ENCODE peak calls at places on chromosomes 5 and 9, in seven cellular contexts. K is right lobe of liver, H is cardiac muscle cell, I is heart left ventricle, A is psoas muscle, C is heart right ventricle, D is bronchial epithelial cell. G is an unnamed sample.

GRCh38 chr5:14249258-14250093 is 106.3 kb downstream of the TRIO start:
- DNase-seq in K (no peak), H (no peak), I (no peak), A (no peak), C (no peak), D (no peak), G (no peak)

GRCh38 chr5:167244583-167244982 is 1046.9 kb upstream of the WWC1 start:
- DNase-seq in K (no peak), H (peak; percentile 32), I (no peak), A (no peak), C (no peak), D (no peak), G (no peak)

GRCh38 chr5:104062495-104063377 is 500.1 kb upstream of the NUDT12 start:
- DNase-seq in K (no peak), H (no peak), I (no peak), A (no peak), C (no peak), D (peak; percentile 17), G (no peak)

GRCh38 chr9:11946521-11946920 is 746.7 kb upstream of the TYRP1 start:
- DNase-seq in K (no peak), H (no peak), I (no peak), A (no peak), C (no peak), D (peak; percentile 37), G (no peak)

GRCh38 chr9:109098960-109099308 is 20.8 kb downstream of the TMEM245 start:
- DNase-seq in K (no peak), H (peak; percentile 23), I (no peak), A (no peak), C (no peak), D (no peak), G (no peak)

GRCh38 chr9:2723666-2724065 is 6.4 kb downstream of the KCNV2 start:
- DNase-seq in K (no peak), H (no peak), I (no peak), A (no peak), C (no peak), D (no peak), G (no peak)

GRCh38 chr5:141934099-141934844 is 10.6 kb downstream of the DELE1 start:
- DNase-seq in K (peak; percentile 81), H (no peak), I (peak; percentile 60), A (peak; percentile 37), C (peak; percentile 62), D (no peak), G (no peak)

GRCh38 chr9:129395633-129396364 is 217.7 kb upstream of the IER5L start:
- DNase-seq in K (no peak), H (no peak), I (no peak), A (no peak), C (no peak), D (no peak), G (no peak)

GRCh38 chr9:121572581-121572980 is 72.9 kb upstream of the GGTA1 start:
- DNase-seq in K (no peak), H (no peak), I (no peak), A (no peak), C (no peak), D (no peak), G (no peak)

GRCh38 chr5:84436866-84437265 is 52.2 kb upstream of the EDIL3 start:
- DNase-seq in K (no peak), H (no peak), I (no peak), A (no peak), C (no peak), D (peak; percentile 73), G (no peak)

GRCh38 chr5:50886657-50887056 is 220.2 kb downstream of the PARP8 start:
- DNase-seq in K (no peak), H (no peak), I (no peak), A (no peak), C (no peak), D (no peak), G (no peak)

GRCh38 chr5:6377582-6378127 is 692 bp downstream of the MED10 start:
- DNase-seq in K (no peak), H (no peak), I (no peak), A (no peak), C (peak; percentile 2), D (no peak), G (peak; percentile 20)

GRCh38 chr5:116507051-116507537 is 67.5 kb downstream of the SEMA6A start:
- DNase-seq in K (no peak), H (no peak), I (no peak), A (no peak), C (no peak), D (no peak), G (no peak)

GRCh38 chr9:3023449-3023848 is 179.6 kb upstream of the PUM3 start:
- DNase-seq in K (no peak), H (no peak), I (no peak), A (no peak), C (no peak), D (peak; percentile 40), G (no peak)

GRCh38 chr9:29006603-29007002 is 1433.3 kb upstream of the C9orf72 start:
- DNase-seq in K (no peak), H (no peak), I (no peak), A (no peak), C (no peak), D (peak; percentile 57), G (no peak)

GRCh38 chr9:136079211-136079915 is 15.7 kb downstream of the NACC2 start:
- DNase-seq in K (no peak), H (no peak), I (no peak), A (no peak), C (peak; percentile 12), D (no peak), G (no peak)

GRCh38 chr9:137241490-137242328 is 622 bp downstream of the TUBB4B start:
- DNase-seq in K (peak; percentile 71), H (peak; percentile 54), I (peak; percentile 80), A (peak; percentile 79), C (peak; percentile 63), D (peak; percentile 39), G (peak; percentile 58)

GRCh38 chr5:71695561-71695960 is 23.5 kb upstream of the CARTPT start:
- DNase-seq in K (no peak), H (no peak), I (no peak), A (no peak), C (no peak), D (no peak), G (no peak)

GRCh38 chr5:14397717-14398116 is 183.9 kb upstream of the OTULINL start:
- DNase-seq in K (no peak), H (no peak), I (no peak), A (no peak), C (no peak), D (peak; percentile 61), G (no peak)

GRCh38 chr5:180790020-180790419 is 12.6 kb downstream of the MGAT1 start:
- DNase-seq in K (no peak), H (no peak), I (no peak), A (no peak), C (no peak), D (no peak), G (peak; percentile 38)

GRCh38 chr5:180791611-180792213 is 10.9 kb downstream of the MGAT1 start:
- DNase-seq in K (peak; percentile 43), H (no peak), I (no peak), A (no peak), C (no peak), D (no peak), G (no peak)

GRCh38 chr5:180792287-180792964 is 10.2 kb downstream of the MGAT1 start:
- DNase-seq in K (peak; percentile 60), H (no peak), I (no peak), A (no peak), C (no peak), D (no peak), G (no peak)

GRCh38 chr5:180792965-180793287 is 9.7 kb downstream of the MGAT1 start:
- DNase-seq in K (no peak), H (no peak), I (no peak), A (no peak), C (no peak), D (no peak), G (no peak)

DNA sequence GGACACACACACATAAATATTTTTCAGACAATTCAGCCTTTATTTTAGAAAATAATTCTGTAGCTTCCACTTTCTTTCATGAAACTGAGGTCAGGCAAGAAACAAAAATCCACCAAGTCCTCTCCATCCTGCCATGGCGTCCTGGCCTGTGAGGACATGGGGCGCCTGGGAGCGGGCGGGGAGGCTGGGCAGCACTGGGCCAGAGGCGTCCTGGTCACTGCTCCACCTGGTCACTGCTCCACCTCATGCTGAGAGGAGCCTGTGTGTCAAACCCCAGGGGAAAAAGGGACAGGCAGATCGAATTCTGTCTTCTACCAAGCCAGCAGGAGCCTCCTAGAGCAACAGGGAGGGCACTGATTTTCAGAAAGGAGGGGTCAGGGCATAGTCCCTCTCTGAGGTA is 12.1 kb downstream of the MGAT1 start:
- DNase-seq in K (no peak), H (no peak), I (no peak), A (no peak), C (no peak), D (no peak), G (no peak)
- H3K4me3 ChIP-seq in K (no peak overlapping the region), H (no peak overlapping the region), I (no peak overlapping the region), A (no peak overlapping the region), C (no peak overlapping the region), D (no peak overlapping the region), G (no peak overlapping the region)

GRCh38 chr9:100324594-100325200 is 28.0 kb downstream of the TEX10 start:
- DNase-seq in K (no peak), H (peak; percentile 24), I (no peak), A (no peak), C (no peak), D (peak; percentile 47), G (peak; percentile 30)
- TF ChIP-seq CTCF in K (peak; percentile 43), H (peak; percentile 52), I (peak; percentile 65), A (peak; percentile 58), C (peak; percentile 46), D (peak; percentile 28), G (peak; percentile 24)

GRCh38 chr9:15079989-15080388 is 169.8 kb upstream of the FREM1 start:
- DNase-seq in K (no peak), H (no peak), I (no peak), A (no peak), C (no peak), D (no peak), G (no peak)

GRCh38 chr9:15086096-15087030 is 176.1 kb upstream of the FREM1 start:
- DNase-seq in K (no peak), H (no peak), I (no peak), A (no peak), C (no peak), D (peak; percentile 4), G (no peak)

GRCh38 chr9:15081021-15081753 is 171.0 kb upstream of the FREM1 start:
- DNase-seq in K (no peak), H (no peak), I (no peak), A (no peak), C (no peak), D (no peak), G (no peak)

GRCh38 chr9:15078345-15078744 is 168.1 kb upstream of the FREM1 start:
- DNase-seq in K (no peak), H (no peak), I (no peak), A (no peak), C (no peak), D (no peak), G (no peak)

DNA sequence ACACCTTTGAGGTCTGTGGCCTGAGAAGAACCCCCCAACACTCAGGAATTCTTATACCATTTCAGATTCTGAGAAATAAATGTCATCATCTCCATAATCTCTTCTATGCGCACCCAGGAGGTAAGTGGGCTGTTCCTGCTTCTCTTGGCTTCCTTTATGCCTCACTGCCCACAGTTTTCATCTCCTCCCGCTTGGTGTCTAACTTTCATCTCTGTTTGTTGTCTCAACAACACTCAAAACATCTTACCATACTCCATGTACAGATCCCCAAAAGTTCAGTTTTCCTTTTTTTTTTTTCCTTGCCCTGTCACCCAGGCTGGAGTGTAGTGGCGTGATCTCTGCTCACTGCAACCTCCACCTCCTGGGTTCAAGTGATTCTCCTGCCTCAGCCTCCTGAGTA is 170.2 kb upstream of the FREM1 start:
- DNase-seq in K (no peak), H (no peak), I (no peak), A (no peak), C (no peak), D (no peak), G (no peak)
- H3K4me3 ChIP-seq in K (no peak overlapping the region), H (no peak overlapping the region), I (no peak overlapping the region), A (no peak overlapping the region), C (no peak overlapping the region), D (no peak overlapping the region), G (no peak overlapping the region)

GRCh38 chr9:79567671-79568098 is 4.1 kb upstream of the TLE4 start:
- DNase-seq in K (no peak), H (no peak), I (no peak), A (no peak), C (no peak), D (peak; percentile 47), G (no peak)
- TF ChIP-seq CTCF in K (no peak), H (no peak), I (no peak), A (no peak), C (no peak), D (peak; percentile 10), G (no peak)